ENCODE peak calls at places on chromosomes 4 and X, in four cellular contexts. P is GM23338, J is heart right ventricle, T is omental fat pad. X is an unnamed sample.

GRCh38 chr4:6834867-6835266 is 52.3 kb downstream of the KIAA0232 start:
- DNase-seq in P (no peak), J (no peak), T (no peak), X (no peak)

GRCh38 chr4:141158219-141158618 is 24.9 kb upstream of the RNF150 start:
- DNase-seq in P (peak), J (no peak), T (no peak), X (no peak)

GRCh38 chr4:42310343-42310742 is 86.9 kb upstream of the SHISA3 start:
- DNase-seq in P (peak), J (no peak), T (no peak), X (no peak)

GRCh38 chrX:13994681-13995080 is 35.0 kb downstream of the GEMIN8 start:
- DNase-seq in P (no peak), J (no peak), T (no peak), X (no peak)

GRCh38 chrX:119067023-119067739 is 5.6 kb upstream of the CT47C1 start:
- DNase-seq in P (peak), J (peak), T (no peak), X (peak)

GRCh38 chrX:115894087-115894486 is 276.5 kb upstream of the AGTR2 start:
- DNase-seq in P (no peak), J (no peak), T (no peak), X (no peak)

GRCh38 chr4:98166025-98166730 is 22.9 kb upstream of the STPG2 start:
- DNase-seq in P (no peak), J (peak), T (no peak), X (no peak)

GRCh38 chr4:79598801-79599200 is 190.8 kb upstream of the GK2 start:
- DNase-seq in P (no peak), J (no peak), T (no peak), X (peak)

GRCh38 chr4:111778543-111778942 is 366.7 kb upstream of the FAM241A start:
- DNase-seq in P (peak), J (no peak), T (no peak), X (no peak)

GRCh38 chrX:12657881-12658280 is 133.3 kb upstream of the PRPS2 start:
- DNase-seq in P (no peak), J (no peak), T (no peak), X (no peak)

GRCh38 chr4:48360285-48360965 is 19.1 kb downstream of the SLAIN2 start:
- DNase-seq in P (no peak), J (no peak), T (no peak), X (no peak)

GRCh38 chrX:138853936-138854335 is 142.4 kb upstream of the FGF13 start:
- DNase-seq in P (no peak), J (no peak), T (no peak), X (no peak)

GRCh38 chrX:1165535-1166196 is 46.8 kb downstream of the CRLF2 start:
- DNase-seq in P (no peak), J (no peak), T (no peak), X (no peak)

GRCh38 chr4:15920723-15921591 is 17.6 kb downstream of the FGFBP1 start:
- DNase-seq in P (no peak), J (no peak), T (peak), X (no peak)

GRCh38 chr4:166228112-166228511 is 355.1 kb downstream of the TLL1 start:
- DNase-seq in P (no peak), J (no peak), T (no peak), X (no peak)

GRCh38 chr4:55854132-55854531 is 684 bp downstream of the EXOC1 start:
- DNase-seq in P (no peak), J (no peak), T (no peak), X (no peak)

GRCh38 chrX:729583-730409 is 99.2 kb downstream of the SHOX start:
- DNase-seq in P (no peak), J (no peak), T (no peak), X (no peak)

GRCh38 chr4:165631912-165632311 is 241.1 kb upstream of the TLL1 start:
- DNase-seq in P (no peak), J (no peak), T (no peak), X (no peak)

X was measured in dorsolateral prefrontal cortex.